ENCODE peak calls at places on chromosomes 4 and X, in nine cellular contexts. A, H, S, N, P, V, J, X and B are unnamed samples.

GRCh38 chrX:154809939-154810665 is 4.8 kb upstream of the MPP1 start:
- DNase-seq in A (no peak), H (no peak), S (peak), N (no peak), P (no peak), V (no peak), J (no peak), X (no peak), B (no peak)

GRCh38 chr4:86924805-86925204 is 10.0 kb upstream of the AFF1 start:
- DNase-seq in A (no peak), H (no peak), S (peak), N (no peak), P (no peak), V (no peak), J (no peak), X (no peak), B (no peak)

GRCh38 chrX:153190384-153190783 is 11.3 kb downstream of the MAGEA1 start:
- DNase-seq in A (no peak), H (no peak), S (peak), N (no peak), P (no peak), V (no peak), J (no peak), X (no peak), B (no peak)

GRCh38 chrX:10755477-10756334 is 135.3 kb upstream of the MID1 start:
- DNase-seq in A (no peak), H (no peak), S (peak), N (no peak), P (no peak), V (peak), J (peak), X (peak), B (no peak)

GRCh38 chr4:1350169-1350520 is 3.1 kb downstream of the UVSSA start:
- DNase-seq in A (no peak), H (no peak), S (no peak), N (no peak), P (no peak), V (no peak), J (no peak), X (no peak), B (no peak)

GRCh38 chr4:140238353-140239041 is 84.5 kb upstream of the MAML3 start:
- DNase-seq in A (peak), H (no peak), S (peak), N (no peak), P (peak), V (peak), J (no peak), X (peak), B (peak)

GRCh38 chr4:182920676-182921075 is 3.5 kb upstream of the DCTD start:
- DNase-seq in A (no peak), H (no peak), S (no peak), N (no peak), P (no peak), V (no peak), J (no peak), X (no peak), B (no peak)

GRCh38 chr4:24394041-24394440 is 190.3 kb downstream of the DHX15 start:
- DNase-seq in A (no peak), H (no peak), S (no peak), N (no peak), P (no peak), V (peak), J (peak), X (no peak), B (no peak)

GRCh38 chr4:87465739-87466366 is 43.5 kb downstream of the NUDT9 start:
- DNase-seq in A (peak), H (peak), S (peak), N (no peak), P (no peak), V (peak), J (peak), X (no peak), B (no peak)

GRCh38 chr4:174604198-174604597 is 81.9 kb upstream of the HPGD start:
- DNase-seq in A (peak), H (no peak), S (peak), N (no peak), P (no peak), V (no peak), J (peak), X (no peak), B (no peak)

GRCh38 chr4:168777277-168777965 is 232.6 kb downstream of the CBR4 start:
- DNase-seq in A (no peak), H (no peak), S (no peak), N (no peak), P (no peak), V (no peak), J (no peak), X (no peak), B (no peak)

GRCh38 chr4:3344104-3344503 is 51.3 kb downstream of the RGS12 start:
- DNase-seq in A (no peak), H (no peak), S (no peak), N (no peak), P (peak), V (no peak), J (no peak), X (no peak), B (no peak)

GRCh38 chr4:40976343-40976742 is 226.6 kb downstream of the NSUN7 start:
- DNase-seq in A (peak), H (peak), S (peak), N (no peak), P (no peak), V (peak), J (no peak), X (peak), B (peak)

GRCh38 chrX:45347877-45348675 is 147.4 kb upstream of the DIPK2B start:
- DNase-seq in A (no peak), H (no peak), S (peak), N (no peak), P (no peak), V (peak), J (no peak), X (no peak), B (no peak)

GRCh38 chr4:39855909-39856512 is 121.7 kb downstream of the PDS5A start:
- DNase-seq in A (no peak), H (no peak), S (peak), N (no peak), P (no peak), V (peak), J (no peak), X (no peak), B (no peak)

GRCh38 chr4:1202526-1203378 is 30.4 kb upstream of the SPON2 start:
- DNase-seq in A (no peak), H (no peak), S (no peak), N (peak), P (no peak), V (no peak), J (no peak), X (no peak), B (no peak)

GRCh38 chr4:66575024-66575696 is 904.9 kb upstream of the EPHA5 start:
- DNase-seq in A (no peak), H (no peak), S (peak), N (no peak), P (no peak), V (no peak), J (peak), X (no peak), B (no peak)

GRCh38 chrX:9948406-9948805 is 18.8 kb upstream of the CLDN34 start:
- DNase-seq in A (peak), H (no peak), S (no peak), N (no peak), P (no peak), V (no peak), J (no peak), X (no peak), B (no peak)